ENCODE peak calls at places on chromosomes 12 and 14, in four cellular contexts. C, Y, R and E are unnamed samples.

GRCh38 chr12:104486943-104487819 is 30.4 kb downstream of the CHST11 start:
- DNase-seq in C (no peak), Y (no peak), R (no peak), E (no peak)

GRCh38 chr12:79921786-79922185 is 13.1 kb downstream of the PPP1R12A start:
- DNase-seq in C (no peak), Y (no peak), R (no peak), E (no peak)

GRCh38 chr12:53381739-53382630 is 2.0 kb downstream of the SP1 start:
- DNase-seq in C (peak; percentile 56), Y (peak; percentile 34), R (peak; percentile 63), E (no peak)

GRCh38 chr12:65854629-65855028 is 30.3 kb downstream of the HMGA2 start:
- DNase-seq in C (peak; percentile 39), Y (no peak), R (no peak), E (no peak)

GRCh38 chr12:11653215-11653753 is 3.8 kb downstream of the ETV6 start:
- DNase-seq in C (no peak), Y (no peak), R (peak; percentile 69), E (no peak)

GRCh38 chr12:32179011-32179395 is 72.4 kb downstream of the BICD1 start:
- DNase-seq in C (no peak), Y (no peak), R (no peak), E (no peak)

GRCh38 chr12:132356686-132357622 is 27.6 kb upstream of the GALNT9 start:
- DNase-seq in C (no peak), Y (no peak), R (no peak), E (peak; percentile 40)

GRCh38 chr12:119322324-119322723 is 12.2 kb upstream of the CCDC60 start:
- DNase-seq in C (no peak), Y (no peak), R (no peak), E (no peak)

GRCh38 chr12:116368196-116369194 is 91.0 kb upstream of the MED13L start:
- DNase-seq in C (no peak), Y (no peak), R (no peak), E (no peak)

GRCh38 chr12:76031081-76031413 is 529 bp downstream of the PHLDA1 start:
- DNase-seq in C (no peak), Y (no peak), R (no peak), E (no peak)

GRCh38 chr12:69274861-69275260 is 35.5 kb downstream of the CPSF6 start:
- DNase-seq in C (no peak), Y (no peak), R (no peak), E (no peak)

GRCh38 chr14:61923348-61923747 is 161.1 kb downstream of the SNAPC1 start:
- DNase-seq in C (no peak), Y (no peak), R (no peak), E (no peak)

GRCh38 chr14:37246427-37246829 is 48.7 kb downstream of the MIPOL1 start:
- DNase-seq in C (peak; percentile 86), Y (peak; percentile 26), R (no peak), E (peak; percentile 27)

GRCh38 chr14:81435578-81436295 is 35.6 kb upstream of the STON2 start:
- DNase-seq in C (peak; percentile 55), Y (peak; percentile 72), R (no peak), E (peak; percentile 42)

GRCh38 chr12:86134571-86134970 is 121.6 kb downstream of the MGAT4C start:
- DNase-seq in C (no peak), Y (no peak), R (no peak), E (no peak)

GRCh38 chr12:49838973-49839633 is 3.8 kb downstream of the BCDIN3D start:
- DNase-seq in C (peak; percentile 43), Y (peak; percentile 46), R (no peak), E (peak; percentile 41)

GRCh38 chr12:47110011-47110541 is 30.3 kb upstream of the AMIGO2 start:
- DNase-seq in C (no peak), Y (no peak), R (no peak), E (no peak)

GRCh38 chr12:108939594-108939993 is 59.7 kb downstream of the DAO start:
- DNase-seq in C (peak; percentile 12), Y (peak; percentile 27), R (peak; percentile 21), E (peak; percentile 41)

GRCh38 chr14:47674546-47675238 is 713 bp downstream of the MDGA2 start:
- DNase-seq in C (no peak), Y (no peak), R (no peak), E (peak; percentile 35)

GRCh38 chr12:41277019-41277770 is 89.1 kb downstream of the PDZRN4 start:
- DNase-seq in C (peak; percentile 26), Y (peak; percentile 13), R (no peak), E (peak; percentile 38)

GRCh38 chr12:91513354-91513753 is 330.7 kb upstream of the DCN start:
- DNase-seq in C (no peak), Y (no peak), R (no peak), E (no peak)

GRCh38 chr14:69625299-69626131 is 14.1 kb downstream of the SUSD6 start:
- DNase-seq in C (no peak), Y (no peak), R (peak; percentile 88), E (no peak)

GRCh38 chr12:94172973-94173372 is 24.6 kb downstream of the PLXNC1 start:
- DNase-seq in C (peak; percentile 94), Y (no peak), R (no peak), E (no peak)

GRCh38 chr12:68122236-68122920 is 37.2 kb downstream of the IFNG start:
- DNase-seq in C (no peak), Y (no peak), R (no peak), E (no peak)

GRCh38 chr12:75389061-75389460 is 1.8 kb upstream of the GLIPR1L2 start:
- DNase-seq in C (no peak), Y (no peak), R (no peak), E (no peak)

GRCh38 chr12:23949212-23950010 is at the start of gene SOX5:
- DNase-seq in C (peak; percentile 75), Y (peak; percentile 19), R (no peak), E (peak; percentile 60)

GRCh38 chr14:68628605-68629310 is 164.1 kb downstream of the ZFP36L1 start:
- DNase-seq in C (peak; percentile 19), Y (no peak), R (no peak), E (no peak)

GRCh38 chr14:94461526-94462218 is 9.1 kb upstream of the SERPINA11 start:
- DNase-seq in C (no peak), Y (no peak), R (no peak), E (no peak)

GRCh38 chr12:121858662-121859572 is at the start of gene HPD:
- DNase-seq in C (peak; percentile 91), Y (no peak), R (no peak), E (no peak)

GRCh38 chr12:103558879-103559278 is 28.2 kb upstream of the STAB2 start:
- DNase-seq in C (no peak), Y (no peak), R (no peak), E (no peak)

GRCh38 chr12:118404876-118405521 is 28.6 kb downstream of the SUDS3 start:
- DNase-seq in C (peak; percentile 52), Y (peak; percentile 73), R (peak; percentile 4), E (peak; percentile 45)

DNA sequence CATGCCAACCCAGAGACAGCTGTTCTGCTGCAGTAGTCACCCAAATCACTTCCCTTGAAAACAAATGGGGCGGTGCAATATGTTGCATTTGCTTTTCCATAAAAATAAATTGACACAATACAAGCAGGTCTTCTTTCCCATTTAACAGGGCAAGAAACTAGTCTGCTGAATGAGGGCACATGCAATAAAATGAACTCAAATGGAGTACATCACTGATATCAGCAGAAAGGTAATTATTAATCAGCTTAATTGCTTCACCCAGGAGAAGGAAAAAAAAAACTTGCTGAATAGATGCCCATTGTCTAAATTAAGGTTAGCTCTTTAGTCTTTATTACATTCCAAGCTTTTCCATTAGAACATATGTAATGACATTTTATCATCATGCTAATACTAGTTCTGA is 175.2 kb upstream of the GZMB start:
- DNase-seq in C (no peak), Y (no peak), R (no peak), E (no peak)
- TF ChIP-seq SP1 in C (no peak), Y (no peak), R (no peak), E (no peak)

GRCh38 chr14:101604935-101605767 is 43.9 kb downstream of the DIO3 start:
- DNase-seq in C (no peak), Y (no peak), R (no peak), E (no peak)

GRCh38 chr14:101601603-101602465 is 40.5 kb downstream of the DIO3 start:
- DNase-seq in C (no peak), Y (no peak), R (no peak), E (no peak)

GRCh38 chr14:101603096-101603495 is 41.8 kb downstream of the DIO3 start:
- DNase-seq in C (no peak), Y (no peak), R (no peak), E (no peak)

GRCh38 chr14:101602466-101602840 is 41.2 kb downstream of the DIO3 start:
- DNase-seq in C (no peak), Y (no peak), R (no peak), E (no peak)

DNA sequence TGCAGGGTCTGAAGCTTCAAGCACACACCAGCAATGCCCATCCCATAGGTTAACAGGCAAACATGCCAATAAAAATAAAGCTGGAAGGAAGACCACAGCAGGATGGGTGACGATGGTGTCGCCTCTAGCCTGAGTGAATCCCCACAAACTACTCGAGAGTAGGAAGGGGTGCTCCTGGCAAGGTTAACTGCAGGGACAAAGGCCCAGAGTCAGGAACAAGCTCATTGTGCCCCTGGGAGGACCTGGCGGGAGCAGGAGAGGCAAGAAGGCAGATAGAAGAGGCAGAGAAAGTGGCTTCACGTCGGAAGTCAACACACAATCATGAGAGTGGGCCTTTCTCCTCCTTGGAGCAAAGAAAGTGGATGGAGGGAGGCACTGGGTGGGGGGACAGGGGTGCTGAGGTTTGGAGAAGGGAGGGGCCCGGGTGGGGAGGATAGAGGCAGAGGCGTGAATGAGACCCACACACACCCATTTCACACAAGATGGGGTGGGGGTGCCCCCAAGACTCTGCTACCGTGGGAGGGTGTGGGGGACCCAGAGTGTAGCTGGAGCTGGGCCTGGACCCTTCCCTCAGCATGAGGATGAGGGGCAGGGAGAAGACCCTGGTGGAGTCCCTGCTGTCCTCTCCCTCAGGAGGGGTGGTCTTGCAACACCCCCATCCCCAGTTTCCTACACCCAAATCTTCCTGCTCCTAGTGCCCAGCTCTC is 43.1 kb downstream of the DIO3 start:
- DNase-seq in C (no peak), Y (no peak), R (no peak), E (no peak)
- TF ChIP-seq TARDBP in C (no peak), Y (no peak), R (no peak), E (no peak)

GRCh38 chr14:32205554-32205953 is 2.5 kb upstream of the RNU6-8 start:
- DNase-seq in C (no peak), Y (no peak), R (no peak), E (no peak)

GRCh38 chr14:32202941-32203882 is at the start of gene RNU6-8:
- DNase-seq in C (peak; percentile 96), Y (peak; percentile 81), R (peak; percentile 57), E (peak; percentile 88)

GRCh38 chr14:32201816-32202467 is at the start of gene RNU6-7:
- DNase-seq in C (peak; percentile 61), Y (no peak), R (no peak), E (no peak)

GRCh38 chr14:32202468-32202865 is 602 bp downstream of the RNU6-8 start:
- DNase-seq in C (peak; percentile 60), Y (no peak), R (no peak), E (no peak)

GRCh38 chr14:32203928-32204357 is 874 bp upstream of the RNU6-8 start:
- DNase-seq in C (peak; percentile 31), Y (no peak), R (no peak), E (no peak)
- TF ChIP-seq BHLHE40 in C (no peak), Y (no peak), R (no peak), E (no peak)

GRCh38 chr12:2737656-2738241 is 57.0 kb upstream of the FKBP4 start:
- DNase-seq in C (no peak), Y (no peak), R (no peak), E (no peak)

GRCh38 chr12:2732290-2732689 is 62.5 kb upstream of the FKBP4 start:
- DNase-seq in C (no peak), Y (no peak), R (no peak), E (no peak)

GRCh38 chr12:2739069-2739468 is 55.7 kb upstream of the FKBP4 start:
- DNase-seq in C (no peak), Y (no peak), R (no peak), E (no peak)

GRCh38 chr12:2733493-2734252 is 61.1 kb upstream of the FKBP4 start:
- DNase-seq in C (no peak), Y (no peak), R (no peak), E (no peak)
- TF ChIP-seq SP1 in C (no peak), Y (no peak), R (no peak), E (no peak)